ENCODE peak calls at places on chromosomes 16 and 17, in four cellular contexts. U is PC-3, C is GM23338, G is neural progenitor cell. W is an unnamed sample. For H3K4me1, the result is how much of the 10 kb centered on the place peaks cover.

GRCh38 chr17:82353484-82353883 is 5.6 kb upstream of the TEX19 start:
- DNase-seq in U (no peak), C (no peak), G (no peak), W (no peak)

GRCh38 chr17:55200904-55201608 is 63.7 kb upstream of the HLF start:
- DNase-seq in U (no peak), C (no peak), G (no peak), W (no peak)

GRCh38 chr16:49528035-49528434 is 154.4 kb downstream of the C16orf78 start:
- DNase-seq in U (peak), C (no peak), G (no peak), W (peak)

GRCh38 chr16:35134471-35134870 is 1675.1 kb downstream of the TP53TG3F start:
- DNase-seq in U (peak), C (no peak), G (no peak), W (no peak)

GRCh38 chr16:1163567-1164055 is 10.7 kb downstream of the CACNA1H start:
- DNase-seq in U (peak), C (no peak), G (no peak), W (peak)

GRCh38 chr16:88308441-88309173 is 74.2 kb upstream of the ZNF469 start:
- DNase-seq in U (no peak), C (no peak), G (no peak), W (no peak)

GRCh38 chr17:15909481-15909991 is 35.4 kb upstream of the ADORA2B start:
- DNase-seq in U (no peak), C (peak), G (peak), W (peak)

GRCh38 chr17:66076546-66077190 is 115.3 kb downstream of the CEP112 start:
- DNase-seq in U (no peak), C (no peak), G (no peak), W (peak)

GRCh38 chr16:2028620-2029220 is 2.0 kb downstream of the NHERF2 start:
- DNase-seq in U (no peak), C (no peak), G (no peak), W (no peak)

GRCh38 chr16:22754577-22754976 is 59.4 kb upstream of the HS3ST2 start:
- DNase-seq in U (no peak), C (no peak), G (no peak), W (no peak)

GRCh38 chr16:85173981-85174751 is 61.9 kb upstream of the CIBAR2 start:
- DNase-seq in U (peak), C (peak), G (peak), W (peak)

GRCh38 chr17:42392664-42393415 is 4.6 kb upstream of the STAT3 start:
- DNase-seq in U (no peak), C (no peak), G (no peak), W (no peak)

GRCh38 chr16:23742761-23743160 is 12.1 kb upstream of the CHP2 start:
- DNase-seq in U (no peak), C (peak), G (peak), W (no peak)

GRCh38 chr16:88467433-88468051 is 14.5 kb downstream of the ZFPM1 start:
- DNase-seq in U (no peak), C (no peak), G (no peak), W (no peak)

GRCh38 chr16:86508947-86509758 is 1.2 kb upstream of the FOXF1 start:
- DNase-seq in U (peak), C (peak), G (peak), W (peak)

GRCh38 chr16:68993885-68994284 is 111.6 kb upstream of the HAS3 start:
- DNase-seq in U (peak), C (no peak), G (no peak), W (peak)

GRCh38 chr17:68981288-68981687 is 26.1 kb upstream of the ABCA8 start:
- DNase-seq in U (peak), C (no peak), G (no peak), W (peak)

GRCh38 chr17:67526700-67527099 is 149.6 kb downstream of the PITPNC1 start:
- DNase-seq in U (no peak), C (no peak), G (no peak), W (no peak)

GRCh38 chr17:63378411-63379076 is 67.6 kb downstream of the CYB561 start:
- DNase-seq in U (no peak), C (no peak), G (no peak), W (no peak)

GRCh38 chr17:64084086-64084939 is 45.6 kb downstream of the ERN1 start:
- DNase-seq in U (peak), C (peak), G (no peak), W (peak)

GRCh38 chr16:85734311-85735017 is 16.4 kb downstream of the C16orf74 start:
- DNase-seq in U (no peak), C (no peak), G (no peak), W (no peak)

GRCh38 chr16:2811703-2812471 is 5.2 kb upstream of the PRSS21 start:
- DNase-seq in U (no peak), C (no peak), G (no peak), W (no peak)

GRCh38 chr17:68495081-68495480 is 17.1 kb upstream of the PRKAR1A start:
- DNase-seq in U (no peak), C (no peak), G (no peak), W (no peak)

GRCh38 chr16:85396879-85397871 is 215.9 kb upstream of the GSE1 start:
- DNase-seq in U (no peak), C (peak), G (no peak), W (no peak)

GRCh38 chr17:69147460-69147859 is 5.8 kb upstream of the ABCA6 start:
- DNase-seq in U (no peak), C (no peak), G (no peak), W (no peak)

GRCh38 chr16:58426095-58426494 is 33.8 kb downstream of the GINS3 start:
- DNase-seq in U (no peak), C (no peak), G (no peak), W (no peak)

GRCh38 chr17:15169676-15170075 is 95.5 kb downstream of the PMP22 start:
- DNase-seq in U (peak), C (no peak), G (no peak), W (peak)

GRCh38 chr16:31268891-31269290 is 9.1 kb downstream of the ITGAM start:
- DNase-seq in U (no peak), C (no peak), G (no peak), W (no peak)

GRCh38 chr16:61665512-61665911 is 370.7 kb downstream of the CDH8 start:
- DNase-seq in U (no peak), C (no peak), G (no peak), W (no peak)

GRCh38 chr16:78731785-78732184 is 632.3 kb downstream of the WWOX start:
- DNase-seq in U (no peak), C (no peak), G (no peak), W (no peak)

GRCh38 chr16:646679-647172 is 2.4 kb upstream of the WDR90 start:
- DNase-seq in U (no peak), C (no peak), G (no peak), W (no peak)

GRCh38 chr17:80965606-80966005 is 26.0 kb upstream of the CHMP6 start:
- DNase-seq in U (no peak), C (no peak), G (no peak), W (no peak)

GRCh38 chr16:79191933-79192332 is 408.6 kb downstream of the MAF start:
- DNase-seq in U (no peak), C (no peak), G (no peak), W (no peak)

GRCh38 chr16:88019847-88020512 is 68.7 kb downstream of the BANP start:
- DNase-seq in U (no peak), C (no peak), G (no peak), W (no peak)

GRCh38 chr17:13538841-13539411 is 62.8 kb downstream of the HS3ST3A1 start:
- DNase-seq in U (no peak), C (no peak), G (no peak), W (no peak)

GRCh38 chr17:43814026-43814425 is 18.9 kb downstream of the MPP3 start:
- DNase-seq in U (no peak), C (peak), G (no peak), W (no peak)

GRCh38 chr16:89391-90302 is 11.6 kb downstream of the MPG start:
- DNase-seq in U (no peak), C (no peak), G (no peak), W (no peak)

GRCh38 chr17:64003526-64004121 is 5.5 kb downstream of the PRR29 start:
- DNase-seq in U (no peak), C (no peak), G (peak), W (no peak)

GRCh38 chr17:30292490-30292858 is 730 bp upstream of the BLMH start:
- DNase-seq in U (no peak), C (peak), G (no peak), W (no peak)
- H3K4me2 ChIP-seq in U (peak), C (peak), G (peak), W (peak)

GRCh38 chr17:78131172-78132085 is 858 bp downstream of the TMC8 start:
- DNase-seq in U (no peak), C (no peak), G (peak), W (peak)

GRCh38 chr17:78133179-78133951 is 2.8 kb downstream of the TMC8 start:
- DNase-seq in U (no peak), C (no peak), G (no peak), W (no peak)

GRCh38 chr17:78133971-78134898 is 3.7 kb downstream of the TMC8 start:
- DNase-seq in U (peak), C (peak), G (peak), W (peak)

GRCh38 chr17:78132086-78132676 is 1.6 kb downstream of the TMC8 start:
- DNase-seq in U (peak), C (peak), G (no peak), W (no peak)

GRCh38 chr17:78132767-78133178 is 2.2 kb downstream of the TMC8 start:
- DNase-seq in U (no peak), C (no peak), G (no peak), W (no peak)
- TF ChIP-seq EZH2 in U (no peak), C (no peak), G (no peak), W (no peak)

DNA sequence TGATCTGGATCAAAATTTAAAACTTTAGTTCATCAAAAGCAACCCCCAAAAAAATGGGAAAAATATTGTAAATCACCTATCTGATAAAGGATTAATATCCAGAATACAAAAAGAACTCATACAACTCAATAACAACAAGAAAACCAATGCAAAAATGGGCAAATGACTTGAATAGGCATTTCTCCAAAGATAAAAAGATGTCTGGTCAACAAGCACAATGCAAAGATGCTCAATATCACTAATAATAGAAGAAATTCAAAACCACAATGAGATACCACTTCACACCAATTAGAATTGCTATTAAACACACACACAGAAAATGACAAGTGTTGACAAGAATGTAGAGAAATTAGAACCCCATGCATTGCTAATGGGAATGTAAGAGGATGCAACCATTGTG is 40.4 kb downstream of the UBE2G1 start:
- DNase-seq in U (no peak), C (no peak), G (no peak), W (no peak)
- H3K4me1 ChIP-seq in U (under half), C (under half), G (under half), W (under half)

DNA sequence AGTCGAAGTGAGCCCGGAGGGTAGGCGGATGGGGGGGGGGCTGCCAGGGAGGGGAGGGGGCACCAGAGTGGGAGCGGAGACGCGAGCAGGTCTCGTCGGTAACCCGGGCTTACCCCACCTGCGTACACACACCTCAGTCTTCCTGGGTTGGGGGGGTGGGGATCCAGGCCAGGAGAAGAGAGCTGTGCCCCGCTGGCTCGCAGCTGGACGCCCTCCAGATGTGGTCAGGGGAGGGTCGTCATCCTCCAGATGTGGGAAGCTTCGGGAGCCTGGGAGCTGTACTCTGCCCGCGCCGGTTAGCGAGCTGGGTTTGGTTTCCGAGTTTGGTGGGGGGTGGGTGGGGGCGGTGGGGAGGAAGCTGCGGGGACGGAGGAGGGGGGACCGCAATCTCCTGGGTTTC is 1.3 kb downstream of the CACNA1G start:
- DNase-seq in U (no peak), C (no peak), G (no peak), W (no peak)
- H3K4me2 ChIP-seq in U (no peak), C (peak), G (peak), W (no peak)

DNA sequence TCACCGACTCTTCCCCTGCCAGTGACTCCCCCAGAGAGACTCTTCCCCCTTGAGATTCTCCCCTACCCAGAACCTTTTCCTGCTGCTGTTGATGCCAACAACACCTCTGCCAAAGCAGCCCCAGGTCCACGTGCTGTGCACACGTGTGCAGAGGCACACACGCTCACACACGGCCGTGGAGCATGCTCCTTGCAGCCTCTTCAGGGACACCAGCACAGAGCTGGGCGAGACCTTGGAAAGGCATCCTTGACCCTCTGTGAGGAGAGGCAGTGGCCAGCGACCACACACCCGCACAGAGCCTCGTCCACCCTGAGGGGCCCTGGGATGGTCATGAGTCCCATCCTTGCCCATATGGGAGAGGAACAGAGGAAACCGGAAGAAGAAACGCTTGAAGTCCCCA is 181.9 kb downstream of the RBFOX3 start:
- DNase-seq in U (no peak), C (no peak), G (no peak), W (no peak)
- TF ChIP-seq EZH2 in U (no peak), C (no peak), G (no peak), W (no peak)

GRCh38 chr17:17728550-17729251 is 47.4 kb downstream of the RAI1 start:
- DNase-seq in U (peak), C (no peak), G (no peak), W (no peak)
- H3K4me1 ChIP-seq in U (under half), C (under half), G (under half), W (under half)

GRCh38 chr17:75494326-75494877 is 20.9 kb downstream of the CASKIN2 start:
- DNase-seq in U (no peak), C (no peak), G (no peak), W (no peak)

GRCh38 chr17:75492555-75493168 is 22.7 kb downstream of the CASKIN2 start:
- DNase-seq in U (no peak), C (no peak), G (no peak), W (no peak)

GRCh38 chr17:75491680-75492079 is 23.7 kb downstream of the CASKIN2 start:
- DNase-seq in U (no peak), C (no peak), G (no peak), W (no peak)

GRCh38 chr17:75496005-75496404 is 19.3 kb downstream of the CASKIN2 start:
- DNase-seq in U (no peak), C (no peak), G (no peak), W (no peak)

DNA sequence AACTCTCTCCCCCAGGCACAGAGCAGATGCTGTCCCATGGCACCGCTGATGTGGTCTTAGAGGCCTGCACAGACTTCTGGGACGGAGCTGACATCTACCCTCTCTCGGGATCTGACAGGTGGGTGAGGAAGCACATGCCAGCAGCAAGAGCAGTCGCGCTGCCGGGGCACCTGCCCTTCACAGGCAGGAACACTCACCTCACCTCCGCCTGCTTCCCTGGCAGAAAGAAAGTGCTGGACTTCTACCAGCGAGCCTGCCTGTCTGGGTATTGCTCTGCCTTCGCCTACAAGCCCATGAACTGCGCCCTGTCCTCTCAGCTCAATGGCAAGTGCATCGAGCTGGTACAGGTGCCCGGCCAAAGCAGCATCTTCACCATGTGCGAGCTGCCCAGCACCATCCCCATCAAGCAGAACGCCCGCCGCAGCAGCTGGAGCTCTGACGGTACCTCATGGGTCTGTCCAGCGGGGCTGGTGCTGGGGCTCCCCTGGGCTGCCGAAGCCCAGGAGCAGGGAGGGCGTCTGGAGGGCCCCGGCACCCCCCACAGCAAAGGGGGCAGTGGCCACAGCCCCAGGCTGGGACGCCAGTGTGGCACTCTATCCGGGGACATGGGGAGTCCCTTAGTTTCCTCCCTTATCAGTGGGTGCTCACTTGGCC is 21.7 kb downstream of the CASKIN2 start:
- DNase-seq in U (no peak), C (no peak), G (no peak), W (no peak)
- H3K4me2 ChIP-seq in U (no peak), C (no peak), G (no peak), W (no peak)

DNA sequence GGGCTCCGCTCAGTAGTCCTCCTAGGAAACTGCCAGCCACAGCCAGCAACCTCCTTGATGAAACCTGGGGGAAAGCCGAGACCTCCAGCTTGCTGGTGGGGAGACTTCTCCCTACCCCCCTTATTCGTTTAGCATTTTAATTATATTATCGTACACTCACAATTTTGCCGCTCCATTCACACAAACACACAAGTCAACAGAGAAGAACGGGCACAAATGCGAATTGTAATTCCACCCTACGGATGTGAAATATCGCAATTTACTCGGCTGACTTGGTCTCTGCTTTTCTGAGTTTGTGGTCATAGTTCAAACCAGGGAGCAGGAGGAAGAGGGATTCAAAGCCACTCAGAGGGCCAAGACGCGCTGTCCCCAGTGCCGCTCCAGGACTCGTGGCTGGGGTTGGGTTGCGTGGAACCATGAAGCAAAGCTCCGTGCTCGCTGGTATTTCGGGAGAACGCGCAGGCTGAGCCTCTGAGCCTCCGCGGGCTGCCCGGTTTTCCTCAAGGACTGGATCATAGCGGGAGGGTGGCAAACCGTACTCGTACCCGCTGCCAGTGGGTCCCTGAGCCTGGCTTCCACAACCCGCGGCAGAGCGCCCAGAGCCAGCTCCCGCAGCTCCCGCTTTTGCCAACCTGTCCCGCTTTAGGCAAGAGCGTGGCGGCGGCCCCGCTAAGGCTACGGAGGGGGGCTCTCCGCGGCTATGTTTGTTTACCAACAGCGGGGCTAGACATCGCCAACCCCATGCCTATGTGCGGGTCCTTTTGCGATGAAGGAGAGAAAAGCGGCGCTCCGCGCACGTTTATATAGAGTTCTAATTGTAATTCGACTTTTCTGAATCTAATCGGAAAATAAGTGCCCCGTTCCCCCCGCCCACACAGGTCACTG is 2.0 kb downstream of the LHX1 start:
- DNase-seq in U (no peak), C (no peak), G (peak), W (no peak)
- TF ChIP-seq EZH2 in U (no peak), C (peak), G (peak), W (peak)

W was measured in GM23248.